ENCODE peak calls at places on chromosomes 11 and 22, in eight cellular contexts. F is NCI-H526 treated with DMSO at 0.1 percent for 48 hours, L is A549, G is endothelial cell, H is cardiac muscle cell, B is NCI-H1105 treated with DMSO at 0.1 percent for 48 hours, T is kidney tubule cell, O is caudate nucleus. J is an unnamed sample.

GRCh38 chr11:16926868-16927267 is 87.3 kb downstream of the PLEKHA7 start:
- DNase-seq in H (no peak), L (no peak), F (no peak), O (no peak), T (no peak), B (no peak), G (no peak), J (no peak)

GRCh38 chr11:65378208-65378927 is 4.1 kb downstream of the SLC25A45 start:
- DNase-seq in G (no peak), B (no peak), H (no peak), T (peak; percentile 54), L (no peak), F (no peak), O (no peak), J (no peak)

GRCh38 chr11:3161309-3161708 is 3.8 kb downstream of the OSBPL5 start:
- DNase-seq in L (no peak), F (no peak), B (no peak), T (no peak), H (no peak), G (no peak), O (no peak), J (no peak)

GRCh38 chr11:9138133-9138453 is 46.7 kb upstream of the SCUBE2 start:
- DNase-seq in T (peak; percentile 6), H (no peak), G (no peak), L (no peak), B (peak; percentile 84), F (no peak), O (no peak), J (no peak)

GRCh38 chr22:40224702-40225101 is 47.0 kb downstream of the TNRC6B start:
- DNase-seq in L (no peak), F (no peak), H (no peak), T (peak; percentile 66), B (no peak), G (no peak), O (no peak), J (no peak)

GRCh38 chr11:128719556-128719824 is 25.6 kb downstream of the FLI1 start:
- DNase-seq in G (no peak), B (no peak), F (no peak), O (no peak), H (no peak), T (no peak), L (no peak), J (no peak)

GRCh38 chr22:25992331-25992730 is 176.9 kb upstream of the SEZ6L start:
- DNase-seq in G (no peak), B (no peak), H (no peak), T (no peak), F (no peak), O (no peak), L (no peak), J (no peak)

GRCh38 chr11:92227233-92227593 is 2.6 kb downstream of the FAT3 start:
- DNase-seq in L (no peak), B (no peak), O (no peak), F (peak; percentile 89), H (no peak), G (peak; percentile 6), T (no peak), J (no peak)

GRCh38 chr11:5700422-5701064 is 11.0 kb downstream of the TRIM22 start:
- DNase-seq in B (no peak), F (no peak), O (no peak), L (no peak), H (no peak), T (no peak), G (no peak), J (no peak)

GRCh38 chr11:69883292-69884255 is 64.4 kb upstream of the FGF3 start:
- DNase-seq in O (no peak), L (no peak), H (no peak), F (no peak), B (no peak), T (no peak), G (no peak), J (no peak)

GRCh38 chr22:39245130-39246039 is 603 bp upstream of the PDGFB start:
- DNase-seq in O (peak; percentile 40), H (no peak), B (no peak), F (no peak), L (no peak), G (no peak), T (no peak), J (no peak)

GRCh38 chr11:134244593-134244992 is 8.6 kb downstream of the THYN1 start:
- DNase-seq in L (no peak), B (peak; percentile 43), O (no peak), G (peak; percentile 29), T (peak; percentile 31), H (peak; percentile 17), F (no peak), J (no peak)

GRCh38 chr22:24178502-24179440 is 2.5 kb upstream of the SUSD2 start:
- DNase-seq in G (no peak), H (no peak), F (no peak), T (no peak), O (no peak), L (no peak), B (no peak), J (no peak)